ENCODE peak calls at places on chromosomes 16 and 17, in six cellular contexts. One of them, this sample, is unnamed.

GRCh38 chr17:10360578-10360977 is 12.2 kb downstream of the MYH13 start:
- DNase-seq in HepG2: no peak
- DNase-seq in H1: no peak
- DNase-seq in K562: no peak
- DNase-seq in endothelial cell of umbilical vein: no peak
- DNase-seq in WTC11: no peak
- DNase-seq in this sample: no peak

GRCh38 chr17:64016248-64016784 is 4.1 kb downstream of the ICAM2 start:
- DNase-seq in K562: no peak
- DNase-seq in HepG2: no peak
- DNase-seq in endothelial cell of umbilical vein: peak
- DNase-seq in H1: peak
- DNase-seq in WTC11: no peak
- DNase-seq in this sample: no peak

GRCh38 chr17:44219126-44219635 is 294 bp downstream of the UBTF start:
- DNase-seq in WTC11: peak
- DNase-seq in K562: peak
- DNase-seq in H1: peak
- DNase-seq in endothelial cell of umbilical vein: peak
- DNase-seq in HepG2: peak
- DNase-seq in this sample: peak

GRCh38 chr16:17316005-17316404 is 154.8 kb downstream of the XYLT1 start:
- DNase-seq in endothelial cell of umbilical vein: no peak
- DNase-seq in HepG2: peak
- DNase-seq in K562: no peak
- DNase-seq in WTC11: no peak
- DNase-seq in H1: no peak
- DNase-seq in this sample: no peak

GRCh38 chr17:2981325-2981724 is 82.1 kb downstream of the OR1D5 start:
- DNase-seq in H1: no peak
- DNase-seq in HepG2: no peak
- DNase-seq in endothelial cell of umbilical vein: no peak
- DNase-seq in K562: no peak
- DNase-seq in WTC11: no peak
- DNase-seq in this sample: no peak

GRCh38 chr16:17015702-17016101 is 455.1 kb downstream of the XYLT1 start:
- DNase-seq in HepG2: no peak
- DNase-seq in WTC11: no peak
- DNase-seq in H1: no peak
- DNase-seq in endothelial cell of umbilical vein: no peak
- DNase-seq in K562: no peak
- DNase-seq in this sample: no peak

GRCh38 chr17:10668771-10669170 is 11.7 kb upstream of the MYH3 start:
- DNase-seq in endothelial cell of umbilical vein: peak
- DNase-seq in HepG2: no peak
- DNase-seq in K562: no peak
- DNase-seq in WTC11: no peak
- DNase-seq in H1: no peak
- DNase-seq in this sample: peak

GRCh38 chr17:65345261-65346060 is 208.3 kb downstream of the RGS9 start:
- DNase-seq in K562: no peak
- DNase-seq in WTC11: no peak
- DNase-seq in endothelial cell of umbilical vein: peak
- DNase-seq in HepG2: no peak
- DNase-seq in H1: no peak
- DNase-seq in this sample: no peak

GRCh38 chr17:83136931-83137330 is 57.5 kb downstream of the METRNL start:
- DNase-seq in endothelial cell of umbilical vein: no peak
- DNase-seq in H1: no peak
- DNase-seq in K562: no peak
- DNase-seq in WTC11: no peak
- DNase-seq in HepG2: no peak
- DNase-seq in this sample: no peak

DNA sequence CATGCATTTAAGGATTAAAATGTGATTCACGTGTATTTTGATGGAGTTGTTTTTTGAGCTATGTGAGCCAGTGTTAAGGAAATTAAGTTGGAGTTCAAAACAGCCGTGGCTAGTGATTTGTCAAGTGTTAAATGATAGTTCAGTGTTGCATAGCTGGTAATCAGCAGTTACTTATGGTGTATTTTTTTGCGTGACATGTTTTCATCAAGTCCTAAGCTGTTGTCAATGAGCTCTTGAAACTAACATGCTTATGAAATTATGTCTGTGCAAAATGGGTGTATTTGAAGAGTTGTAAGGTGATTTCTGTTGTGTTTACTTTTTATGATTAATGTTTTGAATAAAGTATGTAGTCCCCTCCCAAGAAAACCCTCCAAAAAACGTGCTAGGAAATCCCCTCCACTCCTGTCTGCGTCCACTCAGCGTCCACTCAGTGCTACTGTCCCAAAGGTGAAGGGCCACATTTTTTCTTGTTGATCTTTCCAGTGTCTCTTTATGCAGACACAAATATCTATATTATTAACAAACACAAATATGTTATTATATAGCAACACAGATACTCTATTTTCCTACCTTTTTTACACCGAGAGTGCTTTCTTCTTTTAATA is 30.0 kb downstream of the USP10 start:
- DNase-seq in H1: peak
- DNase-seq in WTC11: no peak
- DNase-seq in endothelial cell of umbilical vein: peak
- DNase-seq in K562: no peak
- DNase-seq in HepG2: no peak
- DNase-seq in this sample: peak
- TF ChIP-seq JUN in H1: no peak
- TF ChIP-seq JUN in WTC11: no peak
- TF ChIP-seq JUN in endothelial cell of umbilical vein: no peak
- TF ChIP-seq JUN in K562: no peak
- TF ChIP-seq JUN in HepG2: no peak
- TF ChIP-seq JUN in this sample: no peak

DNA sequence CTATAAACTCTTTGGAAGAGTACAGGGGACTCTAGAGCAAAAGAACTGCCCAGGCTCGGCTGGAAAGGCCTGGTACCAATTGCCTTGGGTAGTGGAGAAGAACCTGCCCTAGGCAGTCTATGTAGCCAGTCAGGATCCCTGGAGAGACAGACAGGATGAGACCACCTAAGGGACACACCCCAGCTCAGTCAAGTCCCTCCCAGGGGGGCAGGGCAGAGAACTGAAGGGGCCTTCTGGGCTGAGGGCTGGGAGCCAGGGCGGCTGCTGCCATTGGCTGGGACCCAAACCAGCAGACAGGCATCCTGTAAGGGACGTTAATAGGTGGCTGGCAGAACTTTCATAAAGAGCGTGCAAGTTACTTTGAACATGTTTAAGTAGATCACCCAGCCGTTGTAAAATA is 12.8 kb upstream of the SLC38A8 start:
- DNase-seq in WTC11: no peak
- DNase-seq in endothelial cell of umbilical vein: no peak
- DNase-seq in K562: peak
- DNase-seq in HepG2: no peak
- DNase-seq in H1: no peak
- DNase-seq in this sample: no peak
- TF ChIP-seq JUN in WTC11: no peak
- TF ChIP-seq JUN in endothelial cell of umbilical vein: no peak
- TF ChIP-seq JUN in K562: no peak
- TF ChIP-seq JUN in HepG2: no peak
- TF ChIP-seq JUN in H1: no peak
- TF ChIP-seq JUN in this sample: no peak

GRCh38 chr16:81739503-81739902 is 39.6 kb upstream of the PLCG2 start:
- DNase-seq in WTC11: no peak
- DNase-seq in K562: no peak
- DNase-seq in H1: no peak
- DNase-seq in HepG2: no peak
- DNase-seq in endothelial cell of umbilical vein: no peak
- DNase-seq in this sample: no peak

GRCh38 chr16:81738831-81739496 is 40.1 kb upstream of the PLCG2 start:
- DNase-seq in endothelial cell of umbilical vein: no peak
- DNase-seq in HepG2: no peak
- DNase-seq in WTC11: no peak
- DNase-seq in K562: peak
- DNase-seq in H1: no peak
- DNase-seq in this sample: no peak

GRCh38 chr16:81737885-81738536 is 41.1 kb upstream of the PLCG2 start:
- DNase-seq in K562: peak
- DNase-seq in endothelial cell of umbilical vein: peak
- DNase-seq in WTC11: peak
- DNase-seq in HepG2: peak
- DNase-seq in H1: peak
- DNase-seq in this sample: peak

GRCh38 chr16:81744385-81744784 is 34.7 kb upstream of the PLCG2 start:
- DNase-seq in K562: no peak
- DNase-seq in WTC11: no peak
- DNase-seq in endothelial cell of umbilical vein: no peak
- DNase-seq in HepG2: no peak
- DNase-seq in H1: no peak
- DNase-seq in this sample: no peak

DNA sequence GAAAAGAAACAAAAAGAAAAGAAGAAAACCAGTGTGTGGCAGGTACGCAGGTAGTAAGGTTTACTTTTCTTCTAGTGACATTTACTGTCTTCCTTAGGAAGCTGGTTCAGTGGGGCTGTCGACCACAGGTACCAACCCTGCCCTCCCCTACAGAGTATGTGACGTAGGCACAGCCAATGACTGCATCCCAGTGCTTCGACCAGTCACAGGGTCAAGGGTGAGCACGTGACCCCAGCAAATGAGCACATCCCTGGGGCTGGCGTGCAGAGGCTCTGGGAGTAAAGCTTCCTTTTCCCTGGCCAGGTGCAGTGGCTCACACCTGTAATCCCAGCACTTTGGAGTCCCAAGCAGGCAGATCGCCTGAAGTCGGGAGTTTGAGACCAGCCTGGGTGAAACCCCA is 38.9 kb upstream of the PLCG2 start:
- DNase-seq in H1: peak
- DNase-seq in endothelial cell of umbilical vein: no peak
- DNase-seq in HepG2: peak
- DNase-seq in WTC11: peak
- DNase-seq in K562: peak
- DNase-seq in this sample: no peak
- TF ChIP-seq JUN in H1: no peak
- TF ChIP-seq JUN in endothelial cell of umbilical vein: no peak
- TF ChIP-seq JUN in HepG2: no peak
- TF ChIP-seq JUN in WTC11: no peak
- TF ChIP-seq JUN in K562: no peak
- TF ChIP-seq JUN in this sample: no peak

GRCh38 chr16:997440-998051 is 16.0 kb downstream of the SOX8 start:
- DNase-seq in HepG2: no peak
- DNase-seq in endothelial cell of umbilical vein: peak
- DNase-seq in WTC11: peak
- DNase-seq in H1: no peak
- DNase-seq in K562: no peak
- DNase-seq in this sample: peak
- TF ChIP-seq JUN in HepG2: no peak
- TF ChIP-seq JUN in endothelial cell of umbilical vein: no peak
- TF ChIP-seq JUN in WTC11: no peak
- TF ChIP-seq JUN in H1: no peak
- TF ChIP-seq JUN in K562: no peak
- TF ChIP-seq JUN in this sample: no peak

DNA sequence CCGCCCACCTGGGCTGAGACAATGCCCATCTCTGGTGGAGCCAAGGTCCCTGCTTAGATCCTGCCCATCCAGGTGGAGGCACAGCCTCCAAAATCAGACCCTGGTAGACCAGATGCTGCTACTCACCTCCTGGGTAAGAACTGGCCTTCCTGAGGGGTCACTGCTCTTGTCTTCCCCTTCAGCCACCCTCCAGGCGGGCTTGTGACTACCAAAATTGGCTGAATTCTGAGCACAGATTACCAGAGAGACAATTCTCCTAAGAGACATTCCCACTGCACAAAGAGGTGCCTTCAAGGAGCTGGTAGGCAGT is 10.9 kb downstream of the MMP2 start:
- DNase-seq in HepG2: no peak
- DNase-seq in K562: no peak
- DNase-seq in WTC11: no peak
- DNase-seq in endothelial cell of umbilical vein: no peak
- DNase-seq in H1: no peak
- DNase-seq in this sample: no peak
- TF ChIP-seq JUN in HepG2: no peak
- TF ChIP-seq JUN in K562: no peak
- TF ChIP-seq JUN in WTC11: no peak
- TF ChIP-seq JUN in endothelial cell of umbilical vein: no peak
- TF ChIP-seq JUN in H1: no peak
- TF ChIP-seq JUN in this sample: no peak

DNA sequence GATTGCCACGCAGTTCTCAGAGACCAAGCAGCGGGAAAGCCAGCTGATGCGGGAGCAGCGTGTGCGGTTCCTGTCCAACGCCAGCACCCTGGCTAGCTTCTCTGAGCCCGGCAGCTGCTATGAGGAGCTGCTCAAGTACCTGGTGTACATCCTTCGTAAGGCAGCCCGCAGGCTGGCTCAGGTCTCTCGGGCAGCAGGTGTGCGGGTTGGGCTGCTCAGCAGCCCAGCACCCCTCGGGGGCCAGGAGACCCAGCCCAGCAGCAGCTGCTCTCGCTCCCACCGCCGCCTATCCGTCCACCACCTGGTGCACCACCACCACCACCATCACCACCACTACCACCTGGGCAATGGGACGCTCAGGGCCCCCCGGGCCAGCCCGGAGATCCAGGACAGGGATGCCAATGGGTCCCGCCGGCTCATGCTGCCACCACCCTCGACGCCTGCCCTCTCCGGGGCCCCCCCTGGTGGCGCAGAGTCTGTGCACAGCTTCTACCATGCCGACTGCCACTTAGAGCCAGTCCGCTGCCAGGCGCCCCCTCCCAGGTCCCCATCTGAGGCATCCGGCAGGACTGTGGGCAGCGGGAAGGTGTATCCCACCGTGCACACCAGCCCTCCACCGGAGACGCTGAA is 15.2 kb downstream of the CACNA1G start:
- DNase-seq in WTC11: peak
- DNase-seq in HepG2: no peak
- DNase-seq in H1: peak
- DNase-seq in K562: no peak
- DNase-seq in endothelial cell of umbilical vein: no peak
- DNase-seq in this sample: no peak
- TF ChIP-seq JUN in WTC11: no peak
- TF ChIP-seq JUN in HepG2: no peak
- TF ChIP-seq JUN in H1: no peak
- TF ChIP-seq JUN in K562: no peak
- TF ChIP-seq JUN in endothelial cell of umbilical vein: no peak
- TF ChIP-seq JUN in this sample: no peak

DNA sequence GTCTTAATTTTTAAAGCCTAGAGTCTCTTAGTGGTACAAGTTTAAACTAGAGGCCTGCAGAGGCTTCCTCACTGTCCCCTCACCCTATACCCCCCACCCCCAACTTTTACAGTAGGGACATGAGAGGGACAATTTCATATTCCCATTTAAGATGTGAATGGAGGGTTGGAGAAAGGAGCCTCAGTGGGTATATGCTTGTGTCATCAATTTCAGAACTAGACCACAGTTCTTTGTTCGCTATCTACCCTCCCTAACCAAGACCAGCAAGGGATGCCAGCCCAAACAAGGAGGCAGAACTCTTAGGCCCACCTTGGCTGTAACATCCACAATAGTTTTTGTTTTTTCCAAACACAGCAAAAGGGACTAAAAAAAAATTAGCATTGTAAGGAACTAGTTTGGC is 14.0 kb upstream of the SALL1 start:
- DNase-seq in endothelial cell of umbilical vein: no peak
- DNase-seq in K562: no peak
- DNase-seq in WTC11: no peak
- DNase-seq in HepG2: no peak
- DNase-seq in H1: no peak
- DNase-seq in this sample: no peak
- TF ChIP-seq JUN in endothelial cell of umbilical vein: no peak
- TF ChIP-seq JUN in K562: no peak
- TF ChIP-seq JUN in WTC11: no peak
- TF ChIP-seq JUN in HepG2: no peak
- TF ChIP-seq JUN in H1: no peak
- TF ChIP-seq JUN in this sample: no peak